ENCODE peak calls at places on chromosomes 5 and 9, in five cellular contexts. G is CD8-positive, alpha-beta T cell; N is right cardiac atrium; Z is stimulated activated naive CD8-positive, alpha-beta T cell treated with anti-CD3 and anti-CD28 coated beads, Interleukin-15, amount 100 ng/mL, for 72 hours; A is sciatic nerve. O is an unnamed sample.

GRCh38 chr5:172678902-172679301 is 37.8 kb downstream of the NEURL1B start:
- ATAC-seq in G (no peak), N (peak), Z (no peak), A (peak), O (peak)

GRCh38 chr5:34924462-34924765 is 4.9 kb upstream of the DNAJC21 start:
- ATAC-seq in G (no peak), N (no peak), Z (no peak), A (no peak), O (no peak)

GRCh38 chr9:96874947-96875459 is 20.7 kb upstream of the ZNF782 start:
- ATAC-seq in G (peak), N (peak), Z (peak), A (no peak), O (peak)

GRCh38 chr9:133057006-133057405 is 4.8 kb upstream of the CEL start:
- ATAC-seq in G (peak), N (no peak), Z (peak), A (no peak), O (no peak)

GRCh38 chr9:94952553-94953373 is 226.3 kb downstream of the AOPEP start:
- ATAC-seq in G (peak), N (peak), Z (peak), A (peak), O (peak)

GRCh38 chr5:1542011-1542410 is 18.3 kb upstream of the LPCAT1 start:
- ATAC-seq in G (no peak), N (no peak), Z (no peak), A (peak), O (no peak)

GRCh38 chr5:125882061-125882460 is 541.1 kb upstream of the GRAMD2B start:
- ATAC-seq in G (no peak), N (no peak), Z (no peak), A (no peak), O (no peak)

GRCh38 chr9:4506490-4506889 is 16.2 kb downstream of the SLC1A1 start:
- ATAC-seq in G (no peak), N (no peak), Z (no peak), A (no peak), O (no peak)

GRCh38 chr9:129885018-129885669 is 49.9 kb downstream of the USP20 start:
- ATAC-seq in G (no peak), N (peak), Z (no peak), A (peak), O (peak)

GRCh38 chr5:757931-758697 is 26.4 kb downstream of the ZDHHC11B start:
- ATAC-seq in G (no peak), N (peak), Z (peak), A (no peak), O (peak)

GRCh38 chr9:99361827-99362226 is 139.7 kb downstream of the SEC61B start:
- ATAC-seq in G (no peak), N (no peak), Z (no peak), A (peak), O (no peak)

GRCh38 chr5:65326912-65327311 is 154.8 kb downstream of the ADAMTS6 start:
- ATAC-seq in G (no peak), N (no peak), Z (no peak), A (no peak), O (no peak)

GRCh38 chr5:134798468-134798867 is 39.9 kb downstream of the DDX46 start:
- ATAC-seq in G (no peak), N (no peak), Z (no peak), A (no peak), O (no peak)

GRCh38 chr5:66209794-66210193 is 65.7 kb downstream of the SREK1 start:
- ATAC-seq in G (no peak), N (no peak), Z (no peak), A (no peak), O (no peak)

GRCh38 chr9:72232778-72233177 is 83.5 kb downstream of the GDA start:
- ATAC-seq in G (no peak), N (no peak), Z (no peak), A (no peak), O (no peak)

GRCh38 chr5:16776611-16777251 is 159.4 kb downstream of the MYO10 start:
- ATAC-seq in G (no peak), N (peak), Z (no peak), A (peak), O (no peak)

GRCh38 chr9:19085295-19085694 is 17.4 kb downstream of the HAUS6 start:
- ATAC-seq in G (peak), N (no peak), Z (peak), A (no peak), O (no peak)

GRCh38 chr9:120153258-120153657 is 426.7 kb downstream of the CDK5RAP2 start:
- ATAC-seq in G (no peak), N (no peak), Z (no peak), A (no peak), O (no peak)

GRCh38 chr9:107685901-107686300 is 196.3 kb upstream of the KLF4 start:
- ATAC-seq in G (no peak), N (peak), Z (no peak), A (no peak), O (no peak)

GRCh38 chr5:41182666-41183065 is 30.7 kb downstream of the C6 start:
- ATAC-seq in G (no peak), N (no peak), Z (no peak), A (no peak), O (no peak)

GRCh38 chr9:69497816-69498215 is 172.8 kb downstream of the ENTREP1 start:
- ATAC-seq in G (no peak), N (no peak), Z (no peak), A (no peak), O (no peak)

GRCh38 chr9:83327323-83327722 is 210.9 kb downstream of the FRMD3 start:
- ATAC-seq in G (no peak), N (peak), Z (no peak), A (no peak), O (no peak)

GRCh38 chr9:13485068-13485596 is 205.6 kb upstream of the MPDZ start:
- ATAC-seq in G (no peak), N (peak), Z (no peak), A (peak), O (peak)

GRCh38 chr9:23933348-23933747 is 107.3 kb upstream of the ELAVL2 start:
- ATAC-seq in G (no peak), N (no peak), Z (no peak), A (no peak), O (no peak)

GRCh38 chr5:61525573-61526142 is 193.6 kb downstream of the ZSWIM6 start:
- ATAC-seq in G (no peak), N (no peak), Z (no peak), A (peak), O (no peak)

GRCh38 chr5:56983593-56984361 is 31.9 kb upstream of the MIER3 start:
- ATAC-seq in G (no peak), N (no peak), Z (peak), A (no peak), O (no peak)

GRCh38 chr5:23035555-23036090 is 182.5 kb upstream of the CDH12 start:
- ATAC-seq in G (no peak), N (no peak), Z (no peak), A (no peak), O (no peak)

GRCh38 chr9:72577212-72577753 is 55.9 kb downstream of the TMC1 start:
- ATAC-seq in G (no peak), N (peak), Z (no peak), A (peak), O (peak)

GRCh38 chr9:127928232-127929043 is 2.1 kb downstream of the PIP5KL1 start:
- ATAC-seq in G (no peak), N (peak), Z (no peak), A (no peak), O (no peak)

GRCh38 chr5:128084228-128085167 is 932 bp downstream of the SLC12A2 start:
- ATAC-seq in G (peak), N (no peak), Z (peak), A (no peak), O (no peak)

GRCh38 chr5:72452515-72453259 is 54.5 kb downstream of the ZNF366 start:
- ATAC-seq in G (no peak), N (peak), Z (no peak), A (peak), O (peak)

GRCh38 chr5:53739111-53739510 is 178.7 kb downstream of the NDUFS4 start:
- ATAC-seq in G (no peak), N (no peak), Z (no peak), A (no peak), O (no peak)

GRCh38 chr5:95818181-95819147 is 4.1 kb downstream of the GLRX start:
- ATAC-seq in G (peak), N (no peak), Z (peak), A (peak), O (no peak)

GRCh38 chr5:57299945-57300344 is 126.1 kb downstream of the GPBP1 start:
- ATAC-seq in G (no peak), N (no peak), Z (no peak), A (no peak), O (no peak)

GRCh38 chr5:112412370-112412769 is 6.7 kb downstream of the EPB41L4A start:
- ATAC-seq in G (no peak), N (peak), Z (no peak), A (no peak), O (no peak)

GRCh38 chr9:80320916-80321315 is 749.2 kb downstream of the TLE4 start:
- ATAC-seq in G (no peak), N (no peak), Z (no peak), A (no peak), O (no peak)